ENCODE peak calls at places on chromosomes 13 and 19, in nine cellular contexts. W is NCI-H1694 treated with DMSO at 0.1 percent for 48 hours; A is CD4-positive, alpha-beta memory T cell; X is NCI-H1105 treated with DMSO at 0.1 percent for 48 hours; T is esophagus squamous epithelium; F is amniotic stem cell; M is aorta; V is astrocyte of the spinal cord; D is astrocyte of the cerebellum. E is an unnamed sample.
A peak's percentile ranks its signal among the peaks of the same experiment; 100 is the strongest.

GRCh38 chr19:40255619-40256166 is 29.2 kb upstream of the CCNP start:
- DNase-seq in W (no peak), A (no peak), X (no peak), T (no peak), F (no peak), M (no peak), V (no peak), D (no peak), E (no peak)

GRCh38 chr19:40585241-40585640 is 8.6 kb downstream of the SHKBP1 start:
- DNase-seq in W (no peak), A (no peak), X (no peak), T (no peak), F (no peak), M (no peak), V (no peak), D (no peak), E (no peak)

GRCh38 chr13:51523082-51523518 is 61.2 kb upstream of the WDFY2 start:
- DNase-seq in W (no peak), A (peak; percentile 23), X (no peak), T (no peak), F (no peak), M (peak; percentile 55), V (peak; percentile 60), D (no peak), E (peak; percentile 18)

GRCh38 chr13:26034018-26034417 is 17.8 kb downstream of the SHISA2 start:
- DNase-seq in W (no peak), A (no peak), X (no peak), T (no peak), F (no peak), M (no peak), V (no peak), D (no peak), E (no peak)

GRCh38 chr19:35995655-35995993 is 636 bp downstream of the SDHAF1 start:
- DNase-seq in W (no peak), A (peak; percentile 34), X (no peak), T (no peak), F (no peak), M (peak; percentile 68), V (peak; percentile 11), D (no peak), E (no peak)

GRCh38 chr19:7657047-7657779 is 11.6 kb upstream of the RETN start:
- DNase-seq in W (no peak), A (no peak), X (no peak), T (no peak), F (no peak), M (peak; percentile 55), V (no peak), D (no peak), E (no peak)

GRCh38 chr13:49292742-49293498 is 45.2 kb downstream of the CDADC1 start:
- DNase-seq in W (no peak), A (no peak), X (peak; percentile 41), T (no peak), F (no peak), M (peak; percentile 81), V (peak; percentile 89), D (peak; percentile 93), E (no peak)

GRCh38 chr19:21604351-21604926 is 99.0 kb downstream of the ZNF429 start:
- DNase-seq in W (no peak), A (peak; percentile 35), X (peak; percentile 38), T (no peak), F (no peak), M (no peak), V (peak; percentile 31), D (no peak), E (no peak)

GRCh38 chr13:76522083-76522755 is 364.0 kb downstream of the KCTD12 start:
- DNase-seq in W (peak; percentile 28), A (no peak), X (no peak), T (no peak), F (no peak), M (no peak), V (no peak), D (no peak), E (no peak)

GRCh38 chr19:23378948-23379347 is 16.3 kb downstream of the ZNF91 start:
- DNase-seq in W (no peak), A (no peak), X (no peak), T (no peak), F (no peak), M (no peak), V (no peak), D (no peak), E (no peak)

GRCh38 chr13:21354721-21355120 is 104.4 kb downstream of the ZDHHC20 start:
- DNase-seq in W (no peak), A (no peak), X (no peak), T (no peak), F (no peak), M (no peak), V (no peak), D (no peak), E (no peak)

GRCh38 chr13:100535401-100536135 is 53.0 kb downstream of the GGACT start:
- DNase-seq in W (no peak), A (no peak), X (no peak), T (no peak), F (no peak), M (no peak), V (no peak), D (no peak), E (no peak)

GRCh38 chr19:10291554-10292205 is 1.9 kb downstream of the ICAM5 start:
- DNase-seq in W (no peak), A (no peak), X (no peak), T (no peak), F (no peak), M (no peak), V (no peak), D (no peak), E (no peak)

GRCh38 chr19:47209323-47210179 is 21.4 kb downstream of the BBC3 start:
- DNase-seq in W (no peak), A (no peak), X (no peak), T (no peak), F (no peak), M (no peak), V (no peak), D (no peak), E (no peak)

GRCh38 chr19:3006075-3006767 is 22.9 kb downstream of the TLE2 start:
- DNase-seq in W (no peak), A (no peak), X (no peak), T (no peak), F (no peak), M (no peak), V (no peak), D (no peak), E (no peak)

GRCh38 chr13:99813346-99814095 is 158.0 kb downstream of the ZIC5 start:
- DNase-seq in W (no peak), A (no peak), X (no peak), T (no peak), F (no peak), M (no peak), V (no peak), D (no peak), E (no peak)

GRCh38 chr13:41554626-41555386 is 97.5 kb downstream of the RGCC start:
- DNase-seq in W (no peak), A (no peak), X (no peak), T (no peak), F (no peak), M (no peak), V (no peak), D (no peak), E (no peak)

GRCh38 chr13:30224732-30225131 is 82.6 kb downstream of the KATNAL1 start:
- DNase-seq in W (no peak), A (no peak), X (no peak), T (no peak), F (no peak), M (no peak), V (no peak), D (no peak), E (no peak)

GRCh38 chr19:50460161-50460765 is 16.0 kb upstream of the EMC10 start:
- DNase-seq in W (no peak), A (no peak), X (no peak), T (no peak), F (no peak), M (no peak), V (peak; percentile 43), D (no peak), E (peak; percentile 64)

GRCh38 chr19:18501832-18502231 is 20.0 kb downstream of the ELL start:
- DNase-seq in W (no peak), A (no peak), X (no peak), T (no peak), F (no peak), M (peak; percentile 84), V (no peak), D (no peak), E (no peak)

GRCh38 chr19:2254052-2254872 is 2.0 kb downstream of the JSRP1 start:
- DNase-seq in W (no peak), A (no peak), X (no peak), T (no peak), F (no peak), M (no peak), V (no peak), D (no peak), E (no peak)

GRCh38 chr19:1254081-1254527 is 5.7 kb downstream of the MIDN start:
- DNase-seq in W (no peak), A (no peak), X (no peak), T (no peak), F (no peak), M (peak; percentile 67), V (no peak), D (no peak), E (no peak)

GRCh38 chr13:98198683-98199082 is 21.6 kb upstream of the RNF113B start:
- DNase-seq in W (no peak), A (no peak), X (no peak), T (no peak), F (no peak), M (no peak), V (no peak), D (no peak), E (no peak)

GRCh38 chr19:10760268-10760944 is 42.5 kb downstream of the DNM2 start:
- DNase-seq in W (peak; percentile 71), A (no peak), X (no peak), T (no peak), F (no peak), M (no peak), V (peak; percentile 25), D (no peak), E (peak; percentile 67)

GRCh38 chr19:13102666-13103584 is at the start of gene LYL1:
- DNase-seq in W (no peak), A (no peak), X (no peak), T (no peak), F (no peak), M (peak; percentile 89), V (no peak), D (no peak), E (no peak)

GRCh38 chr19:43789029-43789428 is 8.3 kb upstream of the KCNN4 start:
- DNase-seq in W (no peak), A (no peak), X (no peak), T (no peak), F (peak; percentile 15), M (no peak), V (peak; percentile 52), D (no peak), E (no peak)

GRCh38 chr19:16876904-16877361 is 11.9 kb upstream of the F2RL3 start:
- DNase-seq in W (no peak), A (no peak), X (no peak), T (no peak), F (no peak), M (no peak), V (peak; percentile 64), D (peak; percentile 57), E (no peak)

GRCh38 chr13:49636705-49637104 is 8.4 kb downstream of the ARL11 start:
- DNase-seq in W (no peak), A (no peak), X (no peak), T (no peak), F (no peak), M (no peak), V (no peak), D (no peak), E (no peak)

GRCh38 chr19:36113895-36114762 is 546 bp downstream of the POLR2I start:
- DNase-seq in W (no peak), A (peak; percentile 22), X (peak; percentile 50), T (no peak), F (no peak), M (no peak), V (no peak), D (no peak), E (no peak)

GRCh38 chr13:97749174-97749573 is 204.3 kb upstream of the IPO5 start:
- DNase-seq in W (no peak), A (no peak), X (no peak), T (no peak), F (no peak), M (no peak), V (no peak), D (no peak), E (no peak)

GRCh38 chr19:27744926-27745844 is 1467.8 kb downstream of the UQCRFS1 start:
- DNase-seq in W (no peak), A (no peak), X (no peak), T (no peak), F (no peak), M (no peak), V (peak; percentile 4), D (no peak), E (no peak)